ENCODE peak calls at places on chromosomes 6 and 20, in eight cellular contexts. One of them, this sample, is unnamed.

GRCh38 chr6:51394061-51394460 is 575.4 kb downstream of the TFAP2B start:
- DNase-seq in RWPE1: no peak
- DNase-seq in hippocampal formation: no peak
- DNase-seq in GDM1: no peak
- DNase-seq in NCI-H1105: no peak
- DNase-seq in activated naive CD8-positive, alpha-beta T cell treated with anti-CD3 and anti-CD28 coated beads, Interleukin-2, amount 50 U/mL, for 24 hours: no peak
- DNase-seq in astrocyte: no peak
- DNase-seq in mucosa of gallbladder: no peak
- DNase-seq in this sample: no peak

GRCh38 chr6:4377635-4378034 is 242.3 kb upstream of the ECI2 start:
- DNase-seq in RWPE1: no peak
- DNase-seq in hippocampal formation: no peak
- DNase-seq in GDM1: no peak
- DNase-seq in NCI-H1105: no peak
- DNase-seq in activated naive CD8-positive, alpha-beta T cell treated with anti-CD3 and anti-CD28 coated beads, Interleukin-2, amount 50 U/mL, for 24 hours: no peak
- DNase-seq in astrocyte: no peak
- DNase-seq in mucosa of gallbladder: no peak
- DNase-seq in this sample: no peak

GRCh38 chr6:169589293-169589692 is 112.5 kb downstream of the WDR27 start:
- DNase-seq in RWPE1: no peak
- DNase-seq in hippocampal formation: no peak
- DNase-seq in GDM1: no peak
- DNase-seq in NCI-H1105: no peak
- DNase-seq in activated naive CD8-positive, alpha-beta T cell treated with anti-CD3 and anti-CD28 coated beads, Interleukin-2, amount 50 U/mL, for 24 hours: peak; percentile 12
- DNase-seq in astrocyte: peak; percentile 80
- DNase-seq in mucosa of gallbladder: peak; percentile 22
- DNase-seq in this sample: no peak

GRCh38 chr6:98203170-98203806 is 631.1 kb upstream of the POU3F2 start:
- DNase-seq in RWPE1: no peak
- DNase-seq in hippocampal formation: no peak
- DNase-seq in GDM1: no peak
- DNase-seq in NCI-H1105: no peak
- DNase-seq in activated naive CD8-positive, alpha-beta T cell treated with anti-CD3 and anti-CD28 coated beads, Interleukin-2, amount 50 U/mL, for 24 hours: no peak
- DNase-seq in astrocyte: peak; percentile 22
- DNase-seq in mucosa of gallbladder: no peak
- DNase-seq in this sample: no peak

GRCh38 chr20:13105864-13106457 is 97.2 kb downstream of the SPTLC3 start:
- DNase-seq in RWPE1: peak; percentile 28
- DNase-seq in hippocampal formation: no peak
- DNase-seq in GDM1: no peak
- DNase-seq in NCI-H1105: peak; percentile 5
- DNase-seq in activated naive CD8-positive, alpha-beta T cell treated with anti-CD3 and anti-CD28 coated beads, Interleukin-2, amount 50 U/mL, for 24 hours: no peak
- DNase-seq in astrocyte: peak; percentile 6
- DNase-seq in mucosa of gallbladder: no peak
- DNase-seq in this sample: peak; percentile 17

GRCh38 chr6:149389509-149390297 is 10.4 kb upstream of the SUMO4 start:
- DNase-seq in RWPE1: no peak
- DNase-seq in hippocampal formation: no peak
- DNase-seq in GDM1: no peak
- DNase-seq in NCI-H1105: no peak
- DNase-seq in activated naive CD8-positive, alpha-beta T cell treated with anti-CD3 and anti-CD28 coated beads, Interleukin-2, amount 50 U/mL, for 24 hours: no peak
- DNase-seq in astrocyte: peak; percentile 18
- DNase-seq in mucosa of gallbladder: no peak
- DNase-seq in this sample: no peak

GRCh38 chr6:14732845-14733757 is 512.8 kb upstream of the JARID2 start:
- DNase-seq in RWPE1: peak; percentile 94
- DNase-seq in hippocampal formation: no peak
- DNase-seq in GDM1: no peak
- DNase-seq in NCI-H1105: no peak
- DNase-seq in activated naive CD8-positive, alpha-beta T cell treated with anti-CD3 and anti-CD28 coated beads, Interleukin-2, amount 50 U/mL, for 24 hours: peak; percentile 61
- DNase-seq in astrocyte: peak; percentile 90
- DNase-seq in mucosa of gallbladder: no peak
- DNase-seq in this sample: no peak

GRCh38 chr20:15239542-15240206 is 902.3 kb upstream of the FLRT3 start:
- DNase-seq in RWPE1: no peak
- DNase-seq in hippocampal formation: no peak
- DNase-seq in GDM1: no peak
- DNase-seq in NCI-H1105: no peak
- DNase-seq in activated naive CD8-positive, alpha-beta T cell treated with anti-CD3 and anti-CD28 coated beads, Interleukin-2, amount 50 U/mL, for 24 hours: no peak
- DNase-seq in astrocyte: no peak
- DNase-seq in mucosa of gallbladder: no peak
- DNase-seq in this sample: no peak

GRCh38 chr20:846894-847278 is 13.4 kb downstream of the FAM110A start:
- DNase-seq in RWPE1: no peak
- DNase-seq in hippocampal formation: no peak
- DNase-seq in GDM1: peak; percentile 69
- DNase-seq in NCI-H1105: no peak
- DNase-seq in activated naive CD8-positive, alpha-beta T cell treated with anti-CD3 and anti-CD28 coated beads, Interleukin-2, amount 50 U/mL, for 24 hours: peak; percentile 61
- DNase-seq in astrocyte: no peak
- DNase-seq in mucosa of gallbladder: no peak
- DNase-seq in this sample: no peak

GRCh38 chr6:127198549-127198948 is 68.1 kb upstream of the RNF146 start:
- DNase-seq in RWPE1: no peak
- DNase-seq in hippocampal formation: no peak
- DNase-seq in GDM1: no peak
- DNase-seq in NCI-H1105: no peak
- DNase-seq in activated naive CD8-positive, alpha-beta T cell treated with anti-CD3 and anti-CD28 coated beads, Interleukin-2, amount 50 U/mL, for 24 hours: no peak
- DNase-seq in astrocyte: no peak
- DNase-seq in mucosa of gallbladder: no peak
- DNase-seq in this sample: no peak

GRCh38 chr6:115404451-115404850 is 656.2 kb downstream of the FRK start:
- DNase-seq in RWPE1: no peak
- DNase-seq in hippocampal formation: no peak
- DNase-seq in GDM1: no peak
- DNase-seq in NCI-H1105: no peak
- DNase-seq in activated naive CD8-positive, alpha-beta T cell treated with anti-CD3 and anti-CD28 coated beads, Interleukin-2, amount 50 U/mL, for 24 hours: no peak
- DNase-seq in astrocyte: no peak
- DNase-seq in mucosa of gallbladder: no peak
- DNase-seq in this sample: no peak

GRCh38 chr6:31654574-31655348 is 933 bp upstream of the APOM start:
- DNase-seq in RWPE1: no peak
- DNase-seq in hippocampal formation: no peak
- DNase-seq in GDM1: no peak
- DNase-seq in NCI-H1105: no peak
- DNase-seq in activated naive CD8-positive, alpha-beta T cell treated with anti-CD3 and anti-CD28 coated beads, Interleukin-2, amount 50 U/mL, for 24 hours: no peak
- DNase-seq in astrocyte: no peak
- DNase-seq in mucosa of gallbladder: no peak
- DNase-seq in this sample: no peak

GRCh38 chr20:21808863-21809664 is 103.6 kb downstream of the PAX1 start:
- DNase-seq in RWPE1: peak; percentile 5
- DNase-seq in hippocampal formation: peak; percentile 1
- DNase-seq in GDM1: no peak
- DNase-seq in NCI-H1105: no peak
- DNase-seq in activated naive CD8-positive, alpha-beta T cell treated with anti-CD3 and anti-CD28 coated beads, Interleukin-2, amount 50 U/mL, for 24 hours: peak; percentile 52
- DNase-seq in astrocyte: no peak
- DNase-seq in mucosa of gallbladder: peak; percentile 19
- DNase-seq in this sample: peak; percentile 26

GRCh38 chr6:163728442-163729126 is 314.1 kb downstream of the QKI start:
- DNase-seq in RWPE1: no peak
- DNase-seq in hippocampal formation: no peak
- DNase-seq in GDM1: no peak
- DNase-seq in NCI-H1105: no peak
- DNase-seq in activated naive CD8-positive, alpha-beta T cell treated with anti-CD3 and anti-CD28 coated beads, Interleukin-2, amount 50 U/mL, for 24 hours: no peak
- DNase-seq in astrocyte: no peak
- DNase-seq in mucosa of gallbladder: no peak
- DNase-seq in this sample: no peak

GRCh38 chr6:32406857-32407256 is at the start of gene BTNL2:
- DNase-seq in RWPE1: no peak
- DNase-seq in hippocampal formation: no peak
- DNase-seq in GDM1: no peak
- DNase-seq in NCI-H1105: no peak
- DNase-seq in activated naive CD8-positive, alpha-beta T cell treated with anti-CD3 and anti-CD28 coated beads, Interleukin-2, amount 50 U/mL, for 24 hours: no peak
- DNase-seq in astrocyte: no peak
- DNase-seq in mucosa of gallbladder: no peak
- DNase-seq in this sample: no peak

GRCh38 chr20:38970302-38970701 is 8.2 kb downstream of the DHX35 start:
- DNase-seq in RWPE1: peak; percentile 44
- DNase-seq in hippocampal formation: no peak
- DNase-seq in GDM1: no peak
- DNase-seq in NCI-H1105: no peak
- DNase-seq in activated naive CD8-positive, alpha-beta T cell treated with anti-CD3 and anti-CD28 coated beads, Interleukin-2, amount 50 U/mL, for 24 hours: no peak
- DNase-seq in astrocyte: peak; percentile 81
- DNase-seq in mucosa of gallbladder: no peak
- DNase-seq in this sample: no peak

GRCh38 chr6:3231213-3232016 is 4.0 kb upstream of the TUBB2B start:
- DNase-seq in RWPE1: peak; percentile 36
- DNase-seq in hippocampal formation: peak; percentile 64
- DNase-seq in GDM1: no peak
- DNase-seq in NCI-H1105: peak; percentile 94
- DNase-seq in activated naive CD8-positive, alpha-beta T cell treated with anti-CD3 and anti-CD28 coated beads, Interleukin-2, amount 50 U/mL, for 24 hours: no peak
- DNase-seq in astrocyte: peak; percentile 59
- DNase-seq in mucosa of gallbladder: peak; percentile 84
- DNase-seq in this sample: peak; percentile 89

GRCh38 chr6:5357486-5357885 is 96.2 kb downstream of the FARS2 start:
- DNase-seq in RWPE1: no peak
- DNase-seq in hippocampal formation: no peak
- DNase-seq in GDM1: no peak
- DNase-seq in NCI-H1105: no peak
- DNase-seq in activated naive CD8-positive, alpha-beta T cell treated with anti-CD3 and anti-CD28 coated beads, Interleukin-2, amount 50 U/mL, for 24 hours: no peak
- DNase-seq in astrocyte: no peak
- DNase-seq in mucosa of gallbladder: no peak
- DNase-seq in this sample: no peak

GRCh38 chr20:63898882-63899558 is 4.1 kb downstream of the DNAJC5 start:
- DNase-seq in RWPE1: no peak
- DNase-seq in hippocampal formation: no peak
- DNase-seq in GDM1: no peak
- DNase-seq in NCI-H1105: no peak
- DNase-seq in activated naive CD8-positive, alpha-beta T cell treated with anti-CD3 and anti-CD28 coated beads, Interleukin-2, amount 50 U/mL, for 24 hours: no peak
- DNase-seq in astrocyte: no peak
- DNase-seq in mucosa of gallbladder: no peak
- DNase-seq in this sample: no peak

GRCh38 chr20:3804254-3804751 is 8.2 kb downstream of the CDC25B start:
- DNase-seq in RWPE1: no peak
- DNase-seq in hippocampal formation: no peak
- DNase-seq in GDM1: no peak
- DNase-seq in NCI-H1105: no peak
- DNase-seq in activated naive CD8-positive, alpha-beta T cell treated with anti-CD3 and anti-CD28 coated beads, Interleukin-2, amount 50 U/mL, for 24 hours: no peak
- DNase-seq in astrocyte: no peak
- DNase-seq in mucosa of gallbladder: no peak
- DNase-seq in this sample: no peak

GRCh38 chr6:151502499-151502898 is 8.7 kb downstream of the CCDC170 start:
- DNase-seq in RWPE1: peak; percentile 33
- DNase-seq in hippocampal formation: no peak
- DNase-seq in GDM1: no peak
- DNase-seq in NCI-H1105: no peak
- DNase-seq in activated naive CD8-positive, alpha-beta T cell treated with anti-CD3 and anti-CD28 coated beads, Interleukin-2, amount 50 U/mL, for 24 hours: no peak
- DNase-seq in astrocyte: peak; percentile 46
- DNase-seq in mucosa of gallbladder: no peak
- DNase-seq in this sample: no peak

GRCh38 chr6:125986956-125987617 is 747 bp downstream of the TRMT11 start:
- DNase-seq in RWPE1: no peak
- DNase-seq in hippocampal formation: no peak
- DNase-seq in GDM1: no peak
- DNase-seq in NCI-H1105: no peak
- DNase-seq in activated naive CD8-positive, alpha-beta T cell treated with anti-CD3 and anti-CD28 coated beads, Interleukin-2, amount 50 U/mL, for 24 hours: no peak
- DNase-seq in astrocyte: peak; percentile 22
- DNase-seq in mucosa of gallbladder: no peak
- DNase-seq in this sample: no peak

GRCh38 chr6:27532820-27533538 is 60.1 kb upstream of the ZNF184 start:
- DNase-seq in RWPE1: peak; percentile 58
- DNase-seq in hippocampal formation: no peak
- DNase-seq in GDM1: no peak
- DNase-seq in NCI-H1105: no peak
- DNase-seq in activated naive CD8-positive, alpha-beta T cell treated with anti-CD3 and anti-CD28 coated beads, Interleukin-2, amount 50 U/mL, for 24 hours: no peak
- DNase-seq in astrocyte: peak; percentile 92
- DNase-seq in mucosa of gallbladder: no peak
- DNase-seq in this sample: no peak

GRCh38 chr6:111725446-111726112 is 119.9 kb upstream of the TRAF3IP2 start:
- DNase-seq in RWPE1: no peak
- DNase-seq in hippocampal formation: no peak
- DNase-seq in GDM1: no peak
- DNase-seq in NCI-H1105: no peak
- DNase-seq in activated naive CD8-positive, alpha-beta T cell treated with anti-CD3 and anti-CD28 coated beads, Interleukin-2, amount 50 U/mL, for 24 hours: no peak
- DNase-seq in astrocyte: no peak
- DNase-seq in mucosa of gallbladder: peak; percentile 25
- DNase-seq in this sample: no peak

GRCh38 chr6:117548797-117549301 is 53.5 kb downstream of the GOPC start:
- DNase-seq in RWPE1: peak; percentile 80
- DNase-seq in hippocampal formation: no peak
- DNase-seq in GDM1: no peak
- DNase-seq in NCI-H1105: no peak
- DNase-seq in activated naive CD8-positive, alpha-beta T cell treated with anti-CD3 and anti-CD28 coated beads, Interleukin-2, amount 50 U/mL, for 24 hours: peak; percentile 13
- DNase-seq in astrocyte: peak; percentile 89
- DNase-seq in mucosa of gallbladder: no peak
- DNase-seq in this sample: no peak

GRCh38 chr20:32651537-32651936 is 22.2 kb downstream of the C20orf203 start:
- DNase-seq in RWPE1: no peak
- DNase-seq in hippocampal formation: no peak
- DNase-seq in GDM1: peak; percentile 55
- DNase-seq in NCI-H1105: no peak
- DNase-seq in activated naive CD8-positive, alpha-beta T cell treated with anti-CD3 and anti-CD28 coated beads, Interleukin-2, amount 50 U/mL, for 24 hours: no peak
- DNase-seq in astrocyte: no peak
- DNase-seq in mucosa of gallbladder: no peak
- DNase-seq in this sample: no peak

GRCh38 chr20:3875378-3875974 is 13.7 kb upstream of the PANK2 start:
- DNase-seq in RWPE1: no peak
- DNase-seq in hippocampal formation: no peak
- DNase-seq in GDM1: no peak
- DNase-seq in NCI-H1105: no peak
- DNase-seq in activated naive CD8-positive, alpha-beta T cell treated with anti-CD3 and anti-CD28 coated beads, Interleukin-2, amount 50 U/mL, for 24 hours: no peak
- DNase-seq in astrocyte: no peak
- DNase-seq in mucosa of gallbladder: no peak
- DNase-seq in this sample: no peak

GRCh38 chr6:24428615-24429014 is 25.9 kb downstream of the MRS2 start:
- DNase-seq in RWPE1: peak; percentile 21
- DNase-seq in hippocampal formation: no peak
- DNase-seq in GDM1: no peak
- DNase-seq in NCI-H1105: no peak
- DNase-seq in activated naive CD8-positive, alpha-beta T cell treated with anti-CD3 and anti-CD28 coated beads, Interleukin-2, amount 50 U/mL, for 24 hours: no peak
- DNase-seq in astrocyte: peak; percentile 36
- DNase-seq in mucosa of gallbladder: no peak
- DNase-seq in this sample: no peak

GRCh38 chr6:105510746-105511145 is 107.9 kb upstream of the PREP start:
- DNase-seq in RWPE1: no peak
- DNase-seq in hippocampal formation: no peak
- DNase-seq in GDM1: no peak
- DNase-seq in NCI-H1105: no peak
- DNase-seq in activated naive CD8-positive, alpha-beta T cell treated with anti-CD3 and anti-CD28 coated beads, Interleukin-2, amount 50 U/mL, for 24 hours: no peak
- DNase-seq in astrocyte: peak; percentile 80
- DNase-seq in mucosa of gallbladder: no peak
- DNase-seq in this sample: no peak

GRCh38 chr20:34190679-34191090 is 50.5 kb upstream of the ASIP start:
- DNase-seq in RWPE1: peak; percentile 89
- DNase-seq in hippocampal formation: peak; percentile 64
- DNase-seq in GDM1: peak; percentile 51
- DNase-seq in NCI-H1105: peak; percentile 54
- DNase-seq in activated naive CD8-positive, alpha-beta T cell treated with anti-CD3 and anti-CD28 coated beads, Interleukin-2, amount 50 U/mL, for 24 hours: peak; percentile 33
- DNase-seq in astrocyte: peak; percentile 67
- DNase-seq in mucosa of gallbladder: peak; percentile 71
- DNase-seq in this sample: peak; percentile 39

GRCh38 chr6:24985313-24985712 is 49.6 kb upstream of the RIPOR2 start:
- DNase-seq in RWPE1: no peak
- DNase-seq in hippocampal formation: no peak
- DNase-seq in GDM1: no peak
- DNase-seq in NCI-H1105: no peak
- DNase-seq in activated naive CD8-positive, alpha-beta T cell treated with anti-CD3 and anti-CD28 coated beads, Interleukin-2, amount 50 U/mL, for 24 hours: no peak
- DNase-seq in astrocyte: no peak
- DNase-seq in mucosa of gallbladder: no peak
- DNase-seq in this sample: no peak

GRCh38 chr20:48387675-48388074 is 440.1 kb downstream of the PREX1 start:
- DNase-seq in RWPE1: no peak
- DNase-seq in hippocampal formation: no peak
- DNase-seq in GDM1: no peak
- DNase-seq in NCI-H1105: no peak
- DNase-seq in activated naive CD8-positive, alpha-beta T cell treated with anti-CD3 and anti-CD28 coated beads, Interleukin-2, amount 50 U/mL, for 24 hours: no peak
- DNase-seq in astrocyte: no peak
- DNase-seq in mucosa of gallbladder: no peak
- DNase-seq in this sample: no peak

GRCh38 chr6:123009101-123009500 is 13.1 kb downstream of the CLVS2 start:
- DNase-seq in RWPE1: no peak
- DNase-seq in hippocampal formation: no peak
- DNase-seq in GDM1: no peak
- DNase-seq in NCI-H1105: no peak
- DNase-seq in activated naive CD8-positive, alpha-beta T cell treated with anti-CD3 and anti-CD28 coated beads, Interleukin-2, amount 50 U/mL, for 24 hours: no peak
- DNase-seq in astrocyte: no peak
- DNase-seq in mucosa of gallbladder: no peak
- DNase-seq in this sample: no peak

GRCh38 chr6:33787954-33788693 is 806 bp downstream of the LEMD2 start:
- DNase-seq in RWPE1: peak; percentile 77
- DNase-seq in hippocampal formation: peak; percentile 50
- DNase-seq in GDM1: peak; percentile 56
- DNase-seq in NCI-H1105: peak; percentile 45
- DNase-seq in activated naive CD8-positive, alpha-beta T cell treated with anti-CD3 and anti-CD28 coated beads, Interleukin-2, amount 50 U/mL, for 24 hours: peak; percentile 71
- DNase-seq in astrocyte: peak; percentile 76
- DNase-seq in mucosa of gallbladder: peak; percentile 75
- DNase-seq in this sample: peak; percentile 30

This sample was measured in SHP77.